ENCODE peak calls at places on chromosomes 1 and 21, in six cellular contexts. F, B, I, N, O and W are unnamed samples.

GRCh38 chr1:204873714-204874113 is 3.1 kb downstream of the NFASC start:
- DNase-seq in F (no peak), B (no peak), I (no peak), N (no peak), O (no peak), W (no peak)

GRCh38 chr1:65067491-65068201 is 80.4 kb upstream of the AK4 start:
- DNase-seq in F (peak), B (peak), I (peak), N (peak), O (no peak), W (peak)

GRCh38 chr1:37477198-37477931 is 3.0 kb downstream of the ZC3H12A start:
- DNase-seq in F (peak), B (peak), I (peak), N (no peak), O (no peak), W (no peak)

GRCh38 chr1:225458222-225458631 is 30.4 kb upstream of the LBR start:
- DNase-seq in F (peak), B (no peak), I (no peak), N (no peak), O (no peak), W (peak)

GRCh38 chr1:75954594-75954993 is 22.4 kb upstream of the ASB17 start:
- DNase-seq in F (peak), B (no peak), I (no peak), N (no peak), O (no peak), W (no peak)

GRCh38 chr1:67683736-67684525 is 1.1 kb upstream of the GADD45A start:
- DNase-seq in F (peak), B (no peak), I (no peak), N (no peak), O (no peak), W (peak)

GRCh38 chr1:241612533-241613505 is 27.4 kb downstream of the CHML start:
- DNase-seq in F (peak), B (no peak), I (peak), N (no peak), O (no peak), W (peak)

GRCh38 chr21:36185498-36185897 is 28.9 kb downstream of the DOP1B start:
- DNase-seq in F (no peak), B (no peak), I (no peak), N (no peak), O (no peak), W (no peak)

GRCh38 chr1:156957634-156958033 is 37.2 kb downstream of the LRRC71 start:
- DNase-seq in F (no peak), B (no peak), I (no peak), N (no peak), O (no peak), W (peak)
- H3K4me2 ChIP-seq in F (no peak), B (no peak), I (no peak), N (no peak), O (no peak), W (no peak)

GRCh38 chr1:207188901-207189300 is 84.9 kb downstream of the C4BPA start:
- DNase-seq in F (no peak), B (no peak), I (no peak), N (no peak), O (no peak), W (no peak)
- H3K23ac ChIP-seq in F (no peak), B (no peak), I (no peak), N (no peak), O (no peak), W (no peak)

DNA sequence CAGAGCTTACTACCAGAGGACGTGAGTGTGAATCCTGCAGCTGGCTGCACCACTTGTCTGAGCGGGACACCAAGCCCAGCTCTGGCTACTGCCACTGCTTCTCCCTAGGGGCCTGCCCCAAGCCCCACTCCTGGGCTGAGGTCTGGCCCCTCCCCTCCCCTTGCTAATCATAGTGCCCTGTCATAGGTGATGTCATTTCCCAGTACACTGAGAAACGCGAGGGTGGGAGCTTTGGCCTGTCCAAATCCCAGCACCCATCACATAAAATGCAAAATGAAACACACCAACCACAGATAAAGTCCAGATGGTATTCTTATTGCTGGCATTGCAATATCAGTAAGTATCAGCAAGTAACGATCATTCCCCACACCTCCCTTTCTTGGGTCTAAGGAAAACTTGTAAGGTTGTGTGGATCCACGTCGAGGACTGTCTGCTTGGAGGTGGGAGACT is 77.7 kb downstream of the TOMM20 start:
- DNase-seq in F (peak), B (peak), I (peak), N (no peak), O (no peak), W (peak)
- H3K4ac ChIP-seq in F (peak), B (no peak), I (no peak), N (no peak), O (no peak), W (no peak)

DNA sequence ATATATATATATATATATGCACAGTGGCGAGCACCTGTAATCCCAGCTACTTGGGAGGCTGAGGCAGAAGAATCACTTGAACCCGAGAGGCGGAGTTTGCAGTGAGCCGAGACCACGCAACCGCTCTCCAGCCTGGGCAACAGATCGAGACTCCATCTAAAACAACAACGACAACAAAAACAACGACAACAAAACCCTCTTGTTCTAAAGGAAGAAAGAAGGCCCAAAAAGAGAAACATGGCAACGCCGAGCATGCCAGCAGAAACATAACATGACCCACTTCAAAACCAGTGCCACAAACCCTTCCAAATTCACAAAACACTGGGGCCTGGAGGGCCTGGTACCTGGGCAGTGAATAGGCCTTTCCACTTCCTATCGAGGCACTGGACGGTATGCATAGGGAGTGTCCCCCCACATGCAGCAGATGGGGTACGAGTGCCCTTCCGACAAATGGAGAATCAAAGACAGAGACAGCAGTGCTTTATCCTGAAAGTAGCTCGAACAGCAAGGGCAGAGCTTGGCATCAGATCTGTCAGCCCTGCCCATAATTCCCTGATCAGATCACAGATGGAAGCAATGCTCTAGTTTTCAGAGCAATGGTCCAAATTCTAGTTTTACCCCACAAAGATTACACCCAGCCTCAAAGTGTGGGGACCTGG is 52.0 kb downstream of the TOMM20 start:
- DNase-seq in F (no peak), B (no peak), I (no peak), N (no peak), O (no peak), W (no peak)
- H3K4me2 ChIP-seq in F (no peak), B (no peak), I (no peak), N (no peak), O (no peak), W (no peak)

DNA sequence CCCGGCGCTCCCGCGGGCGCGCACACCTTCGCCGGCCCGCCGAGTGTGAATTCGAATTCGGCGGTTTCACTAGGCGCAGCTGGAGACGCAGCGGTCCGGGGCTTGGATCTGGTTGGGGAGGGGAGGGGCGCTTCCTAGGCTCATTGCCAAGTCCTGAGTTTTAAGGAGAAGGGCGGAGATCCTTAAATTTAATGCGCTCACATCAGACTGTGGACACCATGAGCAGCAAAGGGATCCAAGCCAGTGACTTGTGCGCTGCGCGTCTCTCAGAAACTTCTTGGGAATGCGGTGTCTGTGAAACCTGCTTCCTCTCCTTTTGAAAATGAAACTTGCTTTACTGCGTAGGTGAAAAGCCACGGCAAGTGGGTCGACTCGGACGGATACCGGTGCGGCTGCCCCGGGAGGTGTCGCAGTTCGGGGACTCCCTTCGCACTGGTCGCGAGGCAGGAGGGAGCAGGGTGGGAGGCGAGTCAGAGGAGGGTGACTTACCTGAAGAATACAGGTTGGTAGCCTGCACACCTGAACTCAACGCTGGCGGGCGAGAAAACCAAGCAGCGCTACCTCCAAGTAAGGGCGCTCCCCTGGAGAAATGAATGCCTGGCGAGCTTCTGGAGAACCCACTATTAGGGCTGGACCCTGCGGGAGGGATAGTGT is 887 bp downstream of the TENT5C start:
- DNase-seq in F (peak), B (peak), I (peak), N (peak), O (no peak), W (no peak)
- H3K23ac ChIP-seq in F (peak), B (no peak), I (no peak), N (peak), O (no peak), W (no peak)

GRCh38 chr1:150576794-150577556 is 2.4 kb downstream of the MCL1 start:
- DNase-seq in F (peak), B (no peak), I (no peak), N (no peak), O (no peak), W (no peak)

GRCh38 chr1:150577557-150578277 is 1.7 kb downstream of the MCL1 start:
- DNase-seq in F (peak), B (no peak), I (no peak), N (no peak), O (no peak), W (peak)

GRCh38 chr1:150579955-150580642 is 689 bp upstream of the MCL1 start:
- DNase-seq in F (no peak), B (no peak), I (no peak), N (no peak), O (no peak), W (no peak)

GRCh38 chr1:150579110-150579954 is at the start of gene MCL1:
- DNase-seq in F (peak), B (peak), I (peak), N (peak), O (peak), W (peak)

GRCh38 chr1:150578278-150579109 is 916 bp downstream of the MCL1 start:
- DNase-seq in F (peak), B (no peak), I (peak), N (no peak), O (no peak), W (peak)
- H3K4ac ChIP-seq in F (peak), B (peak), I (peak), N (no peak), O (peak), W (peak)

GRCh38 chr1:23732363-23733224 is 10.7 kb upstream of the ELOA start:
- DNase-seq in F (peak), B (no peak), I (no peak), N (no peak), O (no peak), W (no peak)
- H3K4me2 ChIP-seq in F (no peak), B (no peak), I (no peak), N (no peak), O (no peak), W (no peak)

GRCh38 chr1:150976401-150976821 is 1.8 kb upstream of the CERS2 start:
- DNase-seq in F (no peak), B (no peak), I (peak), N (no peak), O (no peak), W (no peak)

GRCh38 chr1:150973258-150973825 is 1.3 kb downstream of the CERS2 start:
- DNase-seq in F (no peak), B (no peak), I (no peak), N (no peak), O (no peak), W (no peak)

GRCh38 chr1:150973826-150974579 is 632 bp downstream of the CERS2 start:
- DNase-seq in F (no peak), B (peak), I (peak), N (no peak), O (no peak), W (peak)

GRCh38 chr1:150976879-150977694 is 2.5 kb upstream of the CERS2 start:
- DNase-seq in F (no peak), B (peak), I (peak), N (no peak), O (no peak), W (peak)

GRCh38 chr1:150974580-150975478 is at the start of gene CERS2:
- DNase-seq in F (peak), B (peak), I (peak), N (peak), O (no peak), W (peak)
- H3K23ac ChIP-seq in F (peak), B (no peak), I (peak), N (peak), O (no peak), W (no peak)